ENCODE peak calls at places on chromosome 17, in ten cellular contexts. V is D341Med, H is fibroblast of the aortic adventitia, C is mucosa of descending colon, N is endodermal cell, D is GM04503, J is GM23338, X is NCI-H774, P is dermis microvascular lymphatic vessel endothelial cell, G is mesendoderm. O is an unnamed sample.

GRCh38 chr17:78507526-78507925 is 69.7 kb downstream of the DNAH17 start:
- DNase-seq in X (no peak), J (no peak), C (no peak), G (no peak), P (no peak), H (no peak), V (no peak), N (no peak), D (no peak), O (no peak)

GRCh38 chr17:43573579-43574321 is 27.6 kb upstream of the ETV4 start:
- DNase-seq in N (no peak), G (no peak), V (no peak), X (no peak), P (no peak), H (no peak), J (no peak), D (no peak), C (no peak), O (peak)

GRCh38 chr17:38637951-38638350 is 32.2 kb upstream of the SRCIN1 start:
- DNase-seq in X (no peak), D (no peak), N (peak), G (no peak), V (no peak), P (no peak), H (no peak), C (no peak), J (no peak), O (no peak)

GRCh38 chr17:82202981-82203380 is 9.7 kb downstream of the CCDC57 start:
- DNase-seq in X (no peak), H (no peak), J (no peak), N (no peak), P (peak), D (no peak), C (no peak), V (no peak), G (no peak), O (no peak)

GRCh38 chr17:9021985-9022552 is 759 bp downstream of the NTN1 start:
- DNase-seq in P (peak), D (no peak), J (peak), H (peak), X (no peak), N (peak), V (peak), G (no peak), C (no peak), O (no peak)

GRCh38 chr17:80220709-80221215 is 535 bp downstream of the SLC26A11 start:
- DNase-seq in C (no peak), J (peak), G (peak), D (no peak), V (peak), P (peak), X (no peak), H (peak), N (peak), O (no peak)

GRCh38 chr17:58264407-58265103 is 16.2 kb downstream of the MPO start:
- DNase-seq in X (no peak), P (no peak), N (peak), H (no peak), J (no peak), C (no peak), G (no peak), V (peak), D (no peak), O (no peak)

GRCh38 chr17:27898096-27898495 is 4.9 kb upstream of the LYRM9 start:
- DNase-seq in C (no peak), D (no peak), V (no peak), H (no peak), X (no peak), G (no peak), P (no peak), N (no peak), J (no peak), O (no peak)

GRCh38 chr17:72110953-72111339 is 9.9 kb upstream of the SOX9 start:
- DNase-seq in J (no peak), X (no peak), H (no peak), G (no peak), C (no peak), D (no peak), V (no peak), N (no peak), P (no peak), O (no peak)

GRCh38 chr17:48612854-48613691 is 2.0 kb downstream of the HOXB8 start:
- DNase-seq in D (no peak), X (peak), V (peak), H (no peak), P (peak), C (peak), G (peak), N (peak), J (peak), O (no peak)

O was measured in mucosa of gallbladder.